ENCODE peak calls at places on chromosome 22, in five cellular contexts. One of them, this sample, is unnamed.

GRCh38 chr22:28373841-28374240 is 305.8 kb downstream of the TTC28 start:
- DNase-seq in cardiac fibroblast: peak
- DNase-seq in NCI-H1092 treated with DMSO at 0.1 percent for 48 hours: no peak
- DNase-seq in substantia nigra: no peak
- DNase-seq in heart left ventricle: no peak
- DNase-seq in this sample: peak

GRCh38 chr22:19663286-19663815 is 51.0 kb upstream of the SEPTIN5 start:
- DNase-seq in cardiac fibroblast: peak
- DNase-seq in NCI-H1092 treated with DMSO at 0.1 percent for 48 hours: peak
- DNase-seq in substantia nigra: no peak
- DNase-seq in heart left ventricle: peak
- DNase-seq in this sample: peak

GRCh38 chr22:49255741-49256318 is 571.8 kb downstream of the BRD1 start:
- DNase-seq in cardiac fibroblast: no peak
- DNase-seq in NCI-H1092 treated with DMSO at 0.1 percent for 48 hours: no peak
- DNase-seq in substantia nigra: no peak
- DNase-seq in heart left ventricle: no peak
- DNase-seq in this sample: no peak

GRCh38 chr22:33049125-33049729 is 9.0 kb downstream of the SYN3 start:
- DNase-seq in cardiac fibroblast: peak
- DNase-seq in NCI-H1092 treated with DMSO at 0.1 percent for 48 hours: peak
- DNase-seq in substantia nigra: peak
- DNase-seq in heart left ventricle: peak
- DNase-seq in this sample: peak

GRCh38 chr22:50184541-50185383 is 951 bp upstream of the TRABD start:
- DNase-seq in cardiac fibroblast: no peak
- DNase-seq in NCI-H1092 treated with DMSO at 0.1 percent for 48 hours: no peak
- DNase-seq in substantia nigra: no peak
- DNase-seq in heart left ventricle: peak
- DNase-seq in this sample: no peak

GRCh38 chr22:30325724-30326703 is 727 bp downstream of the TBC1D10A start:
- DNase-seq in cardiac fibroblast: no peak
- DNase-seq in NCI-H1092 treated with DMSO at 0.1 percent for 48 hours: no peak
- DNase-seq in substantia nigra: no peak
- DNase-seq in heart left ventricle: peak
- DNase-seq in this sample: no peak

GRCh38 chr22:39423976-39424375 is 24.4 kb downstream of the TAB1 start:
- DNase-seq in cardiac fibroblast: no peak
- DNase-seq in NCI-H1092 treated with DMSO at 0.1 percent for 48 hours: no peak
- DNase-seq in substantia nigra: no peak
- DNase-seq in heart left ventricle: no peak
- DNase-seq in this sample: no peak

GRCh38 chr22:27198518-27199035 is 541.2 kb downstream of the MIAT start:
- DNase-seq in cardiac fibroblast: no peak
- DNase-seq in NCI-H1092 treated with DMSO at 0.1 percent for 48 hours: no peak
- DNase-seq in substantia nigra: no peak
- DNase-seq in heart left ventricle: no peak
- DNase-seq in this sample: no peak

GRCh38 chr22:40782521-40782920 is 36.6 kb downstream of the SLC25A17 start:
- DNase-seq in cardiac fibroblast: no peak
- DNase-seq in NCI-H1092 treated with DMSO at 0.1 percent for 48 hours: no peak
- DNase-seq in substantia nigra: no peak
- DNase-seq in heart left ventricle: no peak
- DNase-seq in this sample: no peak

GRCh38 chr22:38467904-38468760 is at the start of gene KDELR3:
- DNase-seq in cardiac fibroblast: peak
- DNase-seq in NCI-H1092 treated with DMSO at 0.1 percent for 48 hours: no peak
- DNase-seq in substantia nigra: no peak
- DNase-seq in heart left ventricle: peak
- DNase-seq in this sample: peak

GRCh38 chr22:29478326-29479276 is 1.4 kb upstream of the NEFH start:
- DNase-seq in cardiac fibroblast: peak
- DNase-seq in NCI-H1092 treated with DMSO at 0.1 percent for 48 hours: peak
- DNase-seq in substantia nigra: no peak
- DNase-seq in heart left ventricle: no peak
- DNase-seq in this sample: no peak

GRCh38 chr22:40107756-40108437 is 69.8 kb upstream of the TNRC6B start:
- DNase-seq in cardiac fibroblast: peak
- DNase-seq in NCI-H1092 treated with DMSO at 0.1 percent for 48 hours: no peak
- DNase-seq in substantia nigra: no peak
- DNase-seq in heart left ventricle: peak
- DNase-seq in this sample: no peak

GRCh38 chr22:33894515-33894914 is 25.8 kb downstream of the LARGE1 start:
- DNase-seq in cardiac fibroblast: no peak
- DNase-seq in NCI-H1092 treated with DMSO at 0.1 percent for 48 hours: no peak
- DNase-seq in substantia nigra: no peak
- DNase-seq in heart left ventricle: no peak
- DNase-seq in this sample: no peak

GRCh38 chr22:20909543-20910303 is 7.5 kb upstream of the CRKL start:
- DNase-seq in cardiac fibroblast: no peak
- DNase-seq in NCI-H1092 treated with DMSO at 0.1 percent for 48 hours: no peak
- DNase-seq in substantia nigra: no peak
- DNase-seq in heart left ventricle: no peak
- DNase-seq in this sample: no peak

GRCh38 chr22:45090364-45090960 is 73.3 kb upstream of the NUP50 start:
- DNase-seq in cardiac fibroblast: peak
- DNase-seq in NCI-H1092 treated with DMSO at 0.1 percent for 48 hours: no peak
- DNase-seq in substantia nigra: no peak
- DNase-seq in heart left ventricle: no peak
- DNase-seq in this sample: peak

GRCh38 chr22:24407278-24407665 is 20.1 kb upstream of the ADORA2A start:
- DNase-seq in cardiac fibroblast: no peak
- DNase-seq in NCI-H1092 treated with DMSO at 0.1 percent for 48 hours: no peak
- DNase-seq in substantia nigra: no peak
- DNase-seq in heart left ventricle: no peak
- DNase-seq in this sample: no peak

GRCh38 chr22:39662677-39663034 is 92.1 kb downstream of the CACNA1I start:
- DNase-seq in cardiac fibroblast: no peak
- DNase-seq in NCI-H1092 treated with DMSO at 0.1 percent for 48 hours: no peak
- DNase-seq in substantia nigra: no peak
- DNase-seq in heart left ventricle: no peak
- DNase-seq in this sample: no peak

GRCh38 chr22:17912942-17913704 is 111.2 kb downstream of the MICAL3 start:
- DNase-seq in cardiac fibroblast: no peak
- DNase-seq in NCI-H1092 treated with DMSO at 0.1 percent for 48 hours: no peak
- DNase-seq in substantia nigra: no peak
- DNase-seq in heart left ventricle: peak
- DNase-seq in this sample: no peak

GRCh38 chr22:44068422-44069191 is 44.5 kb downstream of the PARVB start:
- DNase-seq in cardiac fibroblast: no peak
- DNase-seq in NCI-H1092 treated with DMSO at 0.1 percent for 48 hours: no peak
- DNase-seq in substantia nigra: no peak
- DNase-seq in heart left ventricle: peak
- DNase-seq in this sample: no peak

GRCh38 chr22:49920859-49921258 is 2.4 kb downstream of the CRELD2 start:
- DNase-seq in cardiac fibroblast: no peak
- DNase-seq in NCI-H1092 treated with DMSO at 0.1 percent for 48 hours: no peak
- DNase-seq in substantia nigra: no peak
- DNase-seq in heart left ventricle: no peak
- DNase-seq in this sample: no peak

GRCh38 chr22:22748297-22748743 is 103.9 kb downstream of the GGTLC2 start:
- DNase-seq in cardiac fibroblast: peak
- DNase-seq in NCI-H1092 treated with DMSO at 0.1 percent for 48 hours: peak
- DNase-seq in substantia nigra: no peak
- DNase-seq in heart left ventricle: no peak
- DNase-seq in this sample: peak

GRCh38 chr22:26669060-26669481 is 11.7 kb downstream of the MIAT start:
- DNase-seq in cardiac fibroblast: peak
- DNase-seq in NCI-H1092 treated with DMSO at 0.1 percent for 48 hours: no peak
- DNase-seq in substantia nigra: no peak
- DNase-seq in heart left ventricle: no peak
- DNase-seq in this sample: no peak

GRCh38 chr22:34645375-34645774 is 420.6 kb upstream of the ISX start:
- DNase-seq in cardiac fibroblast: no peak
- DNase-seq in NCI-H1092 treated with DMSO at 0.1 percent for 48 hours: no peak
- DNase-seq in substantia nigra: no peak
- DNase-seq in heart left ventricle: no peak
- DNase-seq in this sample: no peak

GRCh38 chr22:38028344-38029130 is 28.7 kb upstream of the PICK1 start:
- DNase-seq in cardiac fibroblast: no peak
- DNase-seq in NCI-H1092 treated with DMSO at 0.1 percent for 48 hours: peak
- DNase-seq in substantia nigra: no peak
- DNase-seq in heart left ventricle: no peak
- DNase-seq in this sample: no peak

GRCh38 chr22:44147821-44148574 is 32.7 kb upstream of the PARVG start:
- DNase-seq in cardiac fibroblast: no peak
- DNase-seq in NCI-H1092 treated with DMSO at 0.1 percent for 48 hours: no peak
- DNase-seq in substantia nigra: no peak
- DNase-seq in heart left ventricle: no peak
- DNase-seq in this sample: peak

GRCh38 chr22:27726726-27727449 is 74.7 kb downstream of the MN1 start:
- DNase-seq in cardiac fibroblast: peak
- DNase-seq in NCI-H1092 treated with DMSO at 0.1 percent for 48 hours: no peak
- DNase-seq in substantia nigra: no peak
- DNase-seq in heart left ventricle: peak
- DNase-seq in this sample: peak

GRCh38 chr22:44256860-44257560 is 55.7 kb downstream of the SHISAL1 start:
- DNase-seq in cardiac fibroblast: no peak
- DNase-seq in NCI-H1092 treated with DMSO at 0.1 percent for 48 hours: no peak
- DNase-seq in substantia nigra: no peak
- DNase-seq in heart left ventricle: no peak
- DNase-seq in this sample: no peak

GRCh38 chr22:50529416-50530279 is at the start of gene TYMP:
- DNase-seq in cardiac fibroblast: no peak
- DNase-seq in NCI-H1092 treated with DMSO at 0.1 percent for 48 hours: no peak
- DNase-seq in substantia nigra: no peak
- DNase-seq in heart left ventricle: peak
- DNase-seq in this sample: no peak

GRCh38 chr22:23763579-23764331 is 965 bp downstream of the C22orf15 start:
- DNase-seq in cardiac fibroblast: no peak
- DNase-seq in NCI-H1092 treated with DMSO at 0.1 percent for 48 hours: no peak
- DNase-seq in substantia nigra: no peak
- DNase-seq in heart left ventricle: peak
- DNase-seq in this sample: no peak

GRCh38 chr22:48824673-48825651 is 1002.7 kb downstream of the BRD1 start:
- DNase-seq in cardiac fibroblast: no peak
- DNase-seq in NCI-H1092 treated with DMSO at 0.1 percent for 48 hours: peak
- DNase-seq in substantia nigra: no peak
- DNase-seq in heart left ventricle: no peak
- DNase-seq in this sample: no peak

GRCh38 chr22:50199836-50200332 is 927 bp upstream of the SELENOO start:
- DNase-seq in cardiac fibroblast: no peak
- DNase-seq in NCI-H1092 treated with DMSO at 0.1 percent for 48 hours: no peak
- DNase-seq in substantia nigra: no peak
- DNase-seq in heart left ventricle: no peak
- DNase-seq in this sample: peak

GRCh38 chr22:39243443-39244072 is 1.2 kb downstream of the PDGFB start:
- DNase-seq in cardiac fibroblast: no peak
- DNase-seq in NCI-H1092 treated with DMSO at 0.1 percent for 48 hours: no peak
- DNase-seq in substantia nigra: no peak
- DNase-seq in heart left ventricle: peak
- DNase-seq in this sample: no peak

GRCh38 chr22:33568934-33569496 is 351.3 kb downstream of the LARGE1 start:
- DNase-seq in cardiac fibroblast: no peak
- DNase-seq in NCI-H1092 treated with DMSO at 0.1 percent for 48 hours: no peak
- DNase-seq in substantia nigra: no peak
- DNase-seq in heart left ventricle: no peak
- DNase-seq in this sample: no peak

GRCh38 chr22:26894766-26895485 is 237.5 kb downstream of the MIAT start:
- DNase-seq in cardiac fibroblast: peak
- DNase-seq in NCI-H1092 treated with DMSO at 0.1 percent for 48 hours: peak
- DNase-seq in substantia nigra: no peak
- DNase-seq in heart left ventricle: no peak
- DNase-seq in this sample: peak

GRCh38 chr22:43109511-43109910 is 1.0 kb upstream of the BIK start:
- DNase-seq in cardiac fibroblast: no peak
- DNase-seq in NCI-H1092 treated with DMSO at 0.1 percent for 48 hours: no peak
- DNase-seq in substantia nigra: no peak
- DNase-seq in heart left ventricle: no peak
- DNase-seq in this sample: no peak

GRCh38 chr22:26476705-26477340 is 6.8 kb downstream of the HPS4 start:
- DNase-seq in cardiac fibroblast: peak
- DNase-seq in NCI-H1092 treated with DMSO at 0.1 percent for 48 hours: no peak
- DNase-seq in substantia nigra: no peak
- DNase-seq in heart left ventricle: no peak
- DNase-seq in this sample: no peak

GRCh38 chr22:42696331-42696967 is 24.2 kb downstream of the A4GALT start:
- DNase-seq in cardiac fibroblast: no peak
- DNase-seq in NCI-H1092 treated with DMSO at 0.1 percent for 48 hours: no peak
- DNase-seq in substantia nigra: no peak
- DNase-seq in heart left ventricle: no peak
- DNase-seq in this sample: no peak

GRCh38 chr22:45512363-45512762 is 9.7 kb downstream of the FBLN1 start:
- DNase-seq in cardiac fibroblast: no peak
- DNase-seq in NCI-H1092 treated with DMSO at 0.1 percent for 48 hours: no peak
- DNase-seq in substantia nigra: no peak
- DNase-seq in heart left ventricle: no peak
- DNase-seq in this sample: no peak

GRCh38 chr22:23128269-23129108 is 13.3 kb downstream of the RSPH14 start:
- DNase-seq in cardiac fibroblast: peak
- DNase-seq in NCI-H1092 treated with DMSO at 0.1 percent for 48 hours: peak
- DNase-seq in substantia nigra: peak
- DNase-seq in heart left ventricle: peak
- DNase-seq in this sample: peak